ENCODE peak calls at places on chromosome 18, in nine cellular contexts. One of them, this sample, is unnamed.

GRCh38 chr18:80196528-80197320 is 50.6 kb downstream of the PARD6G start:
- DNase-seq in ovary: peak
- DNase-seq in right atrium auricular region: peak
- DNase-seq in T-helper 22 cell: no peak
- DNase-seq in SJSA1: peak
- DNase-seq in stimulated activated CD4-positive, alpha-beta T cell treated with anti-CD3 and anti-CD28 coated beads, Interleukin-12 subunit alpha, Interleukin-12 subunit beta, amount 100 ng/mL, for 24 hours: no peak
- DNase-seq in aorta: no peak
- DNase-seq in T-helper 1 cell: no peak
- DNase-seq in activated naive CD8-positive, alpha-beta T cell treated with anti-CD3 and anti-CD28 coated beads, Interleukin-2, amount 50 U/mL, for 24 hours: no peak
- DNase-seq in this sample: no peak

GRCh38 chr18:10076502-10077030 is 162.8 kb downstream of the VAPA start:
- DNase-seq in ovary: no peak
- DNase-seq in SJSA1: no peak
- DNase-seq in right atrium auricular region: no peak
- DNase-seq in T-helper 1 cell: no peak
- DNase-seq in stimulated activated CD4-positive, alpha-beta T cell treated with anti-CD3 and anti-CD28 coated beads, Interleukin-12 subunit alpha, Interleukin-12 subunit beta, amount 100 ng/mL, for 24 hours: no peak
- DNase-seq in activated naive CD8-positive, alpha-beta T cell treated with anti-CD3 and anti-CD28 coated beads, Interleukin-2, amount 50 U/mL, for 24 hours: no peak
- DNase-seq in T-helper 22 cell: no peak
- DNase-seq in aorta: no peak
- DNase-seq in this sample: no peak

GRCh38 chr18:48139427-48140347 is 209.2 kb upstream of the SMAD2 start:
- DNase-seq in ovary: peak
- DNase-seq in SJSA1: no peak
- DNase-seq in activated naive CD8-positive, alpha-beta T cell treated with anti-CD3 and anti-CD28 coated beads, Interleukin-2, amount 50 U/mL, for 24 hours: no peak
- DNase-seq in aorta: no peak
- DNase-seq in T-helper 1 cell: no peak
- DNase-seq in T-helper 22 cell: no peak
- DNase-seq in stimulated activated CD4-positive, alpha-beta T cell treated with anti-CD3 and anti-CD28 coated beads, Interleukin-12 subunit alpha, Interleukin-12 subunit beta, amount 100 ng/mL, for 24 hours: no peak
- DNase-seq in right atrium auricular region: no peak
- DNase-seq in this sample: no peak

GRCh38 chr18:9787716-9788115 is 79.6 kb downstream of the RAB31 start:
- DNase-seq in ovary: no peak
- DNase-seq in stimulated activated CD4-positive, alpha-beta T cell treated with anti-CD3 and anti-CD28 coated beads, Interleukin-12 subunit alpha, Interleukin-12 subunit beta, amount 100 ng/mL, for 24 hours: no peak
- DNase-seq in SJSA1: no peak
- DNase-seq in right atrium auricular region: no peak
- DNase-seq in activated naive CD8-positive, alpha-beta T cell treated with anti-CD3 and anti-CD28 coated beads, Interleukin-2, amount 50 U/mL, for 24 hours: no peak
- DNase-seq in aorta: no peak
- DNase-seq in T-helper 1 cell: no peak
- DNase-seq in T-helper 22 cell: no peak
- DNase-seq in this sample: no peak

GRCh38 chr18:28411806-28412205 is 234.9 kb upstream of the CDH2 start:
- DNase-seq in right atrium auricular region: peak
- DNase-seq in SJSA1: no peak
- DNase-seq in T-helper 1 cell: no peak
- DNase-seq in stimulated activated CD4-positive, alpha-beta T cell treated with anti-CD3 and anti-CD28 coated beads, Interleukin-12 subunit alpha, Interleukin-12 subunit beta, amount 100 ng/mL, for 24 hours: no peak
- DNase-seq in T-helper 22 cell: no peak
- DNase-seq in ovary: no peak
- DNase-seq in activated naive CD8-positive, alpha-beta T cell treated with anti-CD3 and anti-CD28 coated beads, Interleukin-2, amount 50 U/mL, for 24 hours: no peak
- DNase-seq in aorta: no peak
- DNase-seq in this sample: no peak

GRCh38 chr18:50866765-50867164 is 12.2 kb upstream of the ME2 start:
- DNase-seq in T-helper 1 cell: no peak
- DNase-seq in activated naive CD8-positive, alpha-beta T cell treated with anti-CD3 and anti-CD28 coated beads, Interleukin-2, amount 50 U/mL, for 24 hours: no peak
- DNase-seq in right atrium auricular region: no peak
- DNase-seq in stimulated activated CD4-positive, alpha-beta T cell treated with anti-CD3 and anti-CD28 coated beads, Interleukin-12 subunit alpha, Interleukin-12 subunit beta, amount 100 ng/mL, for 24 hours: no peak
- DNase-seq in aorta: no peak
- DNase-seq in SJSA1: no peak
- DNase-seq in ovary: no peak
- DNase-seq in T-helper 22 cell: no peak
- DNase-seq in this sample: no peak

GRCh38 chr18:907171-907879 is 2.7 kb downstream of the ADCYAP1 start:
- DNase-seq in activated naive CD8-positive, alpha-beta T cell treated with anti-CD3 and anti-CD28 coated beads, Interleukin-2, amount 50 U/mL, for 24 hours: peak
- DNase-seq in T-helper 1 cell: no peak
- DNase-seq in SJSA1: no peak
- DNase-seq in aorta: peak
- DNase-seq in stimulated activated CD4-positive, alpha-beta T cell treated with anti-CD3 and anti-CD28 coated beads, Interleukin-12 subunit alpha, Interleukin-12 subunit beta, amount 100 ng/mL, for 24 hours: no peak
- DNase-seq in right atrium auricular region: no peak
- DNase-seq in T-helper 22 cell: no peak
- DNase-seq in ovary: no peak
- DNase-seq in this sample: no peak

GRCh38 chr18:72375628-72376027 is 168.5 kb downstream of the CBLN2 start:
- DNase-seq in SJSA1: no peak
- DNase-seq in aorta: no peak
- DNase-seq in ovary: no peak
- DNase-seq in right atrium auricular region: no peak
- DNase-seq in activated naive CD8-positive, alpha-beta T cell treated with anti-CD3 and anti-CD28 coated beads, Interleukin-2, amount 50 U/mL, for 24 hours: no peak
- DNase-seq in T-helper 1 cell: no peak
- DNase-seq in T-helper 22 cell: no peak
- DNase-seq in stimulated activated CD4-positive, alpha-beta T cell treated with anti-CD3 and anti-CD28 coated beads, Interleukin-12 subunit alpha, Interleukin-12 subunit beta, amount 100 ng/mL, for 24 hours: no peak
- DNase-seq in this sample: no peak

GRCh38 chr18:50973367-50974126 is 5.7 kb downstream of the ELAC1 start:
- DNase-seq in T-helper 1 cell: no peak
- DNase-seq in stimulated activated CD4-positive, alpha-beta T cell treated with anti-CD3 and anti-CD28 coated beads, Interleukin-12 subunit alpha, Interleukin-12 subunit beta, amount 100 ng/mL, for 24 hours: no peak
- DNase-seq in ovary: no peak
- DNase-seq in aorta: no peak
- DNase-seq in right atrium auricular region: no peak
- DNase-seq in T-helper 22 cell: no peak
- DNase-seq in SJSA1: no peak
- DNase-seq in activated naive CD8-positive, alpha-beta T cell treated with anti-CD3 and anti-CD28 coated beads, Interleukin-2, amount 50 U/mL, for 24 hours: no peak
- DNase-seq in this sample: no peak

GRCh38 chr18:6256521-6256920 is 158.2 kb downstream of the L3MBTL4 start:
- DNase-seq in activated naive CD8-positive, alpha-beta T cell treated with anti-CD3 and anti-CD28 coated beads, Interleukin-2, amount 50 U/mL, for 24 hours: no peak
- DNase-seq in T-helper 1 cell: no peak
- DNase-seq in T-helper 22 cell: no peak
- DNase-seq in SJSA1: no peak
- DNase-seq in aorta: no peak
- DNase-seq in right atrium auricular region: no peak
- DNase-seq in ovary: peak
- DNase-seq in stimulated activated CD4-positive, alpha-beta T cell treated with anti-CD3 and anti-CD28 coated beads, Interleukin-12 subunit alpha, Interleukin-12 subunit beta, amount 100 ng/mL, for 24 hours: no peak
- DNase-seq in this sample: no peak

GRCh38 chr18:75334869-75335268 is 92.6 kb downstream of the SMIM21 start:
- DNase-seq in SJSA1: no peak
- DNase-seq in ovary: no peak
- DNase-seq in activated naive CD8-positive, alpha-beta T cell treated with anti-CD3 and anti-CD28 coated beads, Interleukin-2, amount 50 U/mL, for 24 hours: no peak
- DNase-seq in aorta: no peak
- DNase-seq in T-helper 22 cell: no peak
- DNase-seq in T-helper 1 cell: no peak
- DNase-seq in stimulated activated CD4-positive, alpha-beta T cell treated with anti-CD3 and anti-CD28 coated beads, Interleukin-12 subunit alpha, Interleukin-12 subunit beta, amount 100 ng/mL, for 24 hours: no peak
- DNase-seq in right atrium auricular region: no peak
- DNase-seq in this sample: no peak

GRCh38 chr18:61388010-61388409 is 54.8 kb downstream of the CDH20 start:
- DNase-seq in stimulated activated CD4-positive, alpha-beta T cell treated with anti-CD3 and anti-CD28 coated beads, Interleukin-12 subunit alpha, Interleukin-12 subunit beta, amount 100 ng/mL, for 24 hours: no peak
- DNase-seq in activated naive CD8-positive, alpha-beta T cell treated with anti-CD3 and anti-CD28 coated beads, Interleukin-2, amount 50 U/mL, for 24 hours: no peak
- DNase-seq in T-helper 1 cell: no peak
- DNase-seq in aorta: no peak
- DNase-seq in ovary: no peak
- DNase-seq in right atrium auricular region: no peak
- DNase-seq in T-helper 22 cell: no peak
- DNase-seq in SJSA1: no peak
- DNase-seq in this sample: no peak

GRCh38 chr18:5173646-5174045 is 23.4 kb downstream of the AKAIN1 start:
- DNase-seq in SJSA1: no peak
- DNase-seq in T-helper 1 cell: no peak
- DNase-seq in stimulated activated CD4-positive, alpha-beta T cell treated with anti-CD3 and anti-CD28 coated beads, Interleukin-12 subunit alpha, Interleukin-12 subunit beta, amount 100 ng/mL, for 24 hours: no peak
- DNase-seq in activated naive CD8-positive, alpha-beta T cell treated with anti-CD3 and anti-CD28 coated beads, Interleukin-2, amount 50 U/mL, for 24 hours: no peak
- DNase-seq in ovary: no peak
- DNase-seq in right atrium auricular region: no peak
- DNase-seq in aorta: no peak
- DNase-seq in T-helper 22 cell: no peak
- DNase-seq in this sample: no peak

GRCh38 chr18:71799016-71799673 is 745.0 kb downstream of the CBLN2 start:
- DNase-seq in ovary: no peak
- DNase-seq in right atrium auricular region: no peak
- DNase-seq in T-helper 1 cell: no peak
- DNase-seq in stimulated activated CD4-positive, alpha-beta T cell treated with anti-CD3 and anti-CD28 coated beads, Interleukin-12 subunit alpha, Interleukin-12 subunit beta, amount 100 ng/mL, for 24 hours: no peak
- DNase-seq in SJSA1: no peak
- DNase-seq in activated naive CD8-positive, alpha-beta T cell treated with anti-CD3 and anti-CD28 coated beads, Interleukin-2, amount 50 U/mL, for 24 hours: no peak
- DNase-seq in T-helper 22 cell: no peak
- DNase-seq in aorta: no peak
- DNase-seq in this sample: no peak

GRCh38 chr18:27585602-27586173 is 400.6 kb upstream of the CHST9 start:
- DNase-seq in SJSA1: no peak
- DNase-seq in activated naive CD8-positive, alpha-beta T cell treated with anti-CD3 and anti-CD28 coated beads, Interleukin-2, amount 50 U/mL, for 24 hours: no peak
- DNase-seq in stimulated activated CD4-positive, alpha-beta T cell treated with anti-CD3 and anti-CD28 coated beads, Interleukin-12 subunit alpha, Interleukin-12 subunit beta, amount 100 ng/mL, for 24 hours: no peak
- DNase-seq in T-helper 22 cell: no peak
- DNase-seq in right atrium auricular region: no peak
- DNase-seq in ovary: no peak
- DNase-seq in T-helper 1 cell: no peak
- DNase-seq in aorta: no peak
- DNase-seq in this sample: no peak

This sample was measured in effector memory CD4-positive, alpha-beta T cell.